ENCODE peak calls at places on chromosomes 1 and 21, in nine cellular contexts. F is T47D, L is anterior cingulate cortex, R is NCI-H2171, S is iris pigment epithelial cell, G is B cell, M is WTC11, X is adipocyte, E is GM10248. A is an unnamed sample.

GRCh38 chr1:3036646-3037280 is 15.5 kb downstream of the ACTRT2 start:
- DNase-seq in F (no peak), L (no peak), R (no peak), S (no peak), G (no peak), M (no peak), X (no peak), E (no peak), A (no peak)

GRCh38 chr1:189205863-189206262 is 1271.8 kb downstream of the BRINP3 start:
- DNase-seq in F (no peak), L (no peak), R (no peak), S (peak), G (no peak), M (no peak), X (no peak), E (no peak), A (no peak)

GRCh38 chr1:182580736-182581135 is 8.3 kb downstream of the RNASEL start:
- DNase-seq in F (no peak), L (no peak), R (no peak), S (no peak), G (no peak), M (no peak), X (no peak), E (no peak), A (no peak)

GRCh38 chr1:201353186-201353940 is 24.1 kb downstream of the TNNT2 start:
- DNase-seq in F (peak), L (no peak), R (no peak), S (no peak), G (no peak), M (peak), X (no peak), E (no peak), A (peak)

GRCh38 chr1:59194621-59195020 is 102.3 kb upstream of the FGGY start:
- DNase-seq in F (no peak), L (no peak), R (no peak), S (no peak), G (no peak), M (no peak), X (no peak), E (no peak), A (no peak)

GRCh38 chr1:171226757-171227370 is 21.4 kb upstream of the FMO1 start:
- DNase-seq in F (peak), L (no peak), R (peak), S (peak), G (peak), M (peak), X (peak), E (peak), A (no peak)

GRCh38 chr21:46067505-46068201 is 30.3 kb upstream of the COL6A2 start:
- DNase-seq in F (no peak), L (no peak), R (no peak), S (no peak), G (no peak), M (no peak), X (no peak), E (no peak), A (peak)

GRCh38 chr1:45929257-45929687 is 125.9 kb downstream of the MAST2 start:
- DNase-seq in F (no peak), L (no peak), R (no peak), S (peak), G (no peak), M (peak), X (peak), E (no peak), A (no peak)

GRCh38 chr21:34726627-34727337 is 58.0 kb downstream of the CLIC6 start:
- DNase-seq in F (peak), L (no peak), R (no peak), S (peak), G (no peak), M (no peak), X (peak), E (no peak), A (no peak)

GRCh38 chr1:200442023-200442422 is 32.2 kb upstream of the ZNF281 start:
- DNase-seq in F (no peak), L (no peak), R (no peak), S (no peak), G (no peak), M (no peak), X (no peak), E (no peak), A (no peak)

GRCh38 chr1:208174736-208175507 is 69.3 kb downstream of the PLXNA2 start:
- DNase-seq in F (no peak), L (no peak), R (no peak), S (peak), G (no peak), M (no peak), X (no peak), E (no peak), A (no peak)

GRCh38 chr1:24385160-24385939 is 28.2 kb downstream of the STPG1 start:
- DNase-seq in F (peak), L (no peak), R (no peak), S (peak), G (no peak), M (peak), X (no peak), E (no peak), A (no peak)

GRCh38 chr1:38746966-38747600 is 112.5 kb downstream of the RRAGC start:
- DNase-seq in F (no peak), L (no peak), R (no peak), S (no peak), G (no peak), M (peak), X (no peak), E (no peak), A (no peak)

GRCh38 chr1:248855580-248855979 is 3.3 kb downstream of the ZNF692 start:
- DNase-seq in F (no peak), L (no peak), R (no peak), S (no peak), G (no peak), M (no peak), X (no peak), E (no peak), A (no peak)

GRCh38 chr1:34657266-34657665 is 97.6 kb upstream of the GJB5 start:
- DNase-seq in F (no peak), L (no peak), R (no peak), S (no peak), G (no peak), M (no peak), X (no peak), E (no peak), A (no peak)

GRCh38 chr1:232511172-232511571 is 118.8 kb downstream of the SIPA1L2 start:
- DNase-seq in F (no peak), L (no peak), R (no peak), S (no peak), G (no peak), M (no peak), X (peak), E (no peak), A (no peak)

GRCh38 chr1:229155472-229155871 is 115.4 kb upstream of the RAB4A start:
- DNase-seq in F (no peak), L (no peak), R (no peak), S (no peak), G (peak), M (no peak), X (no peak), E (no peak), A (no peak)

GRCh38 chr21:22351076-22351475 is 1352.9 kb downstream of the NCAM2 start:
- DNase-seq in F (no peak), L (no peak), R (no peak), S (no peak), G (no peak), M (no peak), X (no peak), E (no peak), A (no peak)

GRCh38 chr1:3004285-3005205 is 16.7 kb upstream of the ACTRT2 start:
- DNase-seq in F (no peak), L (no peak), R (no peak), S (no peak), G (no peak), M (no peak), X (no peak), E (no peak), A (no peak)

GRCh38 chr1:220901906-220902305 is 22.7 kb downstream of the HLX start:
- DNase-seq in F (no peak), L (no peak), R (no peak), S (no peak), G (no peak), M (no peak), X (peak), E (no peak), A (no peak)

GRCh38 chr1:8463144-8463927 is 145.4 kb downstream of the SLC45A1 start:
- DNase-seq in F (no peak), L (no peak), R (peak), S (peak), G (no peak), M (no peak), X (peak), E (no peak), A (no peak)

GRCh38 chr1:100287162-100287561 is 21.1 kb downstream of the RTCA start:
- DNase-seq in F (no peak), L (no peak), R (no peak), S (no peak), G (no peak), M (no peak), X (no peak), E (no peak), A (no peak)

GRCh38 chr1:41314376-41314775 is 46.9 kb upstream of the FOXO6 start:
- DNase-seq in F (no peak), L (no peak), R (no peak), S (peak), G (no peak), M (no peak), X (peak), E (no peak), A (no peak)

A was measured in dorsolateral prefrontal cortex.